ENCODE peak calls at places on chromosomes 3 and 15, in six cellular contexts. One of them, this sample, is unnamed.

GRCh38 chr15:53835309-53835708 is 75.8 kb upstream of the WDR72 start:
- DNase-seq in germinal center: no peak
- DNase-seq in stimulated activated CD8-positive, alpha-beta memory T cell treated with anti-CD3 and anti-CD28 coated beads, Interleukin-15, amount 100 ng/mL, for 24 hours: no peak
- DNase-seq in substantia nigra: no peak
- DNase-seq in NCI-H1092 treated with DMSO at 0.1 percent for 48 hours: no peak
- DNase-seq in dorsolateral prefrontal cortex: no peak
- DNase-seq in this sample: no peak

GRCh38 chr3:53842436-53843194 is 3.6 kb downstream of the CHDH start:
- DNase-seq in germinal center: no peak
- DNase-seq in stimulated activated CD8-positive, alpha-beta memory T cell treated with anti-CD3 and anti-CD28 coated beads, Interleukin-15, amount 100 ng/mL, for 24 hours: no peak
- DNase-seq in NCI-H1092 treated with DMSO at 0.1 percent for 48 hours: peak
- DNase-seq in dorsolateral prefrontal cortex: peak
- DNase-seq in substantia nigra: peak
- DNase-seq in this sample: no peak

GRCh38 chr3:11662392-11662990 is 18.8 kb upstream of the VGLL4 start:
- DNase-seq in dorsolateral prefrontal cortex: no peak
- DNase-seq in stimulated activated CD8-positive, alpha-beta memory T cell treated with anti-CD3 and anti-CD28 coated beads, Interleukin-15, amount 100 ng/mL, for 24 hours: no peak
- DNase-seq in substantia nigra: no peak
- DNase-seq in germinal center: no peak
- DNase-seq in NCI-H1092 treated with DMSO at 0.1 percent for 48 hours: no peak
- DNase-seq in this sample: no peak

GRCh38 chr3:159340877-159341500 is 539.1 kb downstream of the MFSD1 start:
- DNase-seq in stimulated activated CD8-positive, alpha-beta memory T cell treated with anti-CD3 and anti-CD28 coated beads, Interleukin-15, amount 100 ng/mL, for 24 hours: no peak
- DNase-seq in NCI-H1092 treated with DMSO at 0.1 percent for 48 hours: no peak
- DNase-seq in dorsolateral prefrontal cortex: no peak
- DNase-seq in germinal center: no peak
- DNase-seq in substantia nigra: no peak
- DNase-seq in this sample: no peak

GRCh38 chr15:74414081-74414580 is 19.6 kb downstream of the SEMA7A start:
- DNase-seq in stimulated activated CD8-positive, alpha-beta memory T cell treated with anti-CD3 and anti-CD28 coated beads, Interleukin-15, amount 100 ng/mL, for 24 hours: no peak
- DNase-seq in NCI-H1092 treated with DMSO at 0.1 percent for 48 hours: no peak
- DNase-seq in germinal center: no peak
- DNase-seq in substantia nigra: no peak
- DNase-seq in dorsolateral prefrontal cortex: no peak
- DNase-seq in this sample: no peak

GRCh38 chr15:72203507-72203837 is 5.9 kb upstream of the GRAMD2A start:
- DNase-seq in stimulated activated CD8-positive, alpha-beta memory T cell treated with anti-CD3 and anti-CD28 coated beads, Interleukin-15, amount 100 ng/mL, for 24 hours: no peak
- DNase-seq in substantia nigra: peak
- DNase-seq in germinal center: no peak
- DNase-seq in NCI-H1092 treated with DMSO at 0.1 percent for 48 hours: peak
- DNase-seq in dorsolateral prefrontal cortex: peak
- DNase-seq in this sample: no peak

GRCh38 chr3:141231923-141232861 is 567 bp downstream of the PXYLP1 start:
- DNase-seq in germinal center: peak
- DNase-seq in stimulated activated CD8-positive, alpha-beta memory T cell treated with anti-CD3 and anti-CD28 coated beads, Interleukin-15, amount 100 ng/mL, for 24 hours: no peak
- DNase-seq in dorsolateral prefrontal cortex: peak
- DNase-seq in substantia nigra: no peak
- DNase-seq in NCI-H1092 treated with DMSO at 0.1 percent for 48 hours: peak
- DNase-seq in this sample: no peak

GRCh38 chr3:169383770-169384169 is 279.7 kb downstream of the MECOM start:
- DNase-seq in substantia nigra: no peak
- DNase-seq in germinal center: no peak
- DNase-seq in dorsolateral prefrontal cortex: no peak
- DNase-seq in stimulated activated CD8-positive, alpha-beta memory T cell treated with anti-CD3 and anti-CD28 coated beads, Interleukin-15, amount 100 ng/mL, for 24 hours: no peak
- DNase-seq in NCI-H1092 treated with DMSO at 0.1 percent for 48 hours: no peak
- DNase-seq in this sample: no peak

GRCh38 chr15:23866832-23867231 is 179.7 kb upstream of the NDN start:
- DNase-seq in dorsolateral prefrontal cortex: no peak
- DNase-seq in germinal center: no peak
- DNase-seq in stimulated activated CD8-positive, alpha-beta memory T cell treated with anti-CD3 and anti-CD28 coated beads, Interleukin-15, amount 100 ng/mL, for 24 hours: no peak
- DNase-seq in substantia nigra: no peak
- DNase-seq in NCI-H1092 treated with DMSO at 0.1 percent for 48 hours: no peak
- DNase-seq in this sample: peak

GRCh38 chr3:120469440-120470415 is 18.9 kb upstream of the FSTL1 start:
- DNase-seq in dorsolateral prefrontal cortex: no peak
- DNase-seq in stimulated activated CD8-positive, alpha-beta memory T cell treated with anti-CD3 and anti-CD28 coated beads, Interleukin-15, amount 100 ng/mL, for 24 hours: no peak
- DNase-seq in substantia nigra: no peak
- DNase-seq in NCI-H1092 treated with DMSO at 0.1 percent for 48 hours: no peak
- DNase-seq in germinal center: no peak
- DNase-seq in this sample: no peak

GRCh38 chr3:166526878-166527277 is 689.7 kb upstream of the BCHE start:
- DNase-seq in NCI-H1092 treated with DMSO at 0.1 percent for 48 hours: no peak
- DNase-seq in germinal center: no peak
- DNase-seq in stimulated activated CD8-positive, alpha-beta memory T cell treated with anti-CD3 and anti-CD28 coated beads, Interleukin-15, amount 100 ng/mL, for 24 hours: no peak
- DNase-seq in dorsolateral prefrontal cortex: no peak
- DNase-seq in substantia nigra: no peak
- DNase-seq in this sample: no peak

GRCh38 chr15:57861805-57862586 is 155.5 kb downstream of the POLR2M start:
- DNase-seq in NCI-H1092 treated with DMSO at 0.1 percent for 48 hours: no peak
- DNase-seq in germinal center: no peak
- DNase-seq in dorsolateral prefrontal cortex: no peak
- DNase-seq in substantia nigra: no peak
- DNase-seq in stimulated activated CD8-positive, alpha-beta memory T cell treated with anti-CD3 and anti-CD28 coated beads, Interleukin-15, amount 100 ng/mL, for 24 hours: no peak
- DNase-seq in this sample: no peak

GRCh38 chr15:57772223-57772957 is 65.9 kb downstream of the POLR2M start:
- DNase-seq in substantia nigra: no peak
- DNase-seq in NCI-H1092 treated with DMSO at 0.1 percent for 48 hours: no peak
- DNase-seq in dorsolateral prefrontal cortex: no peak
- DNase-seq in stimulated activated CD8-positive, alpha-beta memory T cell treated with anti-CD3 and anti-CD28 coated beads, Interleukin-15, amount 100 ng/mL, for 24 hours: no peak
- DNase-seq in germinal center: no peak
- DNase-seq in this sample: no peak

GRCh38 chr3:14391033-14391432 is 11.4 kb upstream of the SLC6A6 start:
- DNase-seq in NCI-H1092 treated with DMSO at 0.1 percent for 48 hours: peak
- DNase-seq in germinal center: no peak
- DNase-seq in stimulated activated CD8-positive, alpha-beta memory T cell treated with anti-CD3 and anti-CD28 coated beads, Interleukin-15, amount 100 ng/mL, for 24 hours: no peak
- DNase-seq in dorsolateral prefrontal cortex: no peak
- DNase-seq in substantia nigra: no peak
- DNase-seq in this sample: no peak

GRCh38 chr3:71067977-71068376 is 515.6 kb downstream of the FOXP1 start:
- DNase-seq in stimulated activated CD8-positive, alpha-beta memory T cell treated with anti-CD3 and anti-CD28 coated beads, Interleukin-15, amount 100 ng/mL, for 24 hours: no peak
- DNase-seq in germinal center: no peak
- DNase-seq in substantia nigra: no peak
- DNase-seq in dorsolateral prefrontal cortex: no peak
- DNase-seq in NCI-H1092 treated with DMSO at 0.1 percent for 48 hours: no peak
- DNase-seq in this sample: no peak

GRCh38 chr15:96334017-96334704 is 3.7 kb downstream of the NR2F2 start:
- DNase-seq in NCI-H1092 treated with DMSO at 0.1 percent for 48 hours: no peak
- DNase-seq in stimulated activated CD8-positive, alpha-beta memory T cell treated with anti-CD3 and anti-CD28 coated beads, Interleukin-15, amount 100 ng/mL, for 24 hours: no peak
- DNase-seq in dorsolateral prefrontal cortex: no peak
- DNase-seq in germinal center: no peak
- DNase-seq in substantia nigra: no peak
- DNase-seq in this sample: no peak

GRCh38 chr3:106534206-106534605 is 665.4 kb upstream of the CBLB start:
- DNase-seq in stimulated activated CD8-positive, alpha-beta memory T cell treated with anti-CD3 and anti-CD28 coated beads, Interleukin-15, amount 100 ng/mL, for 24 hours: no peak
- DNase-seq in germinal center: no peak
- DNase-seq in dorsolateral prefrontal cortex: no peak
- DNase-seq in NCI-H1092 treated with DMSO at 0.1 percent for 48 hours: no peak
- DNase-seq in substantia nigra: no peak
- DNase-seq in this sample: no peak

GRCh38 chr3:165855581-165855980 is 18.4 kb upstream of the BCHE start:
- DNase-seq in NCI-H1092 treated with DMSO at 0.1 percent for 48 hours: no peak
- DNase-seq in substantia nigra: no peak
- DNase-seq in germinal center: no peak
- DNase-seq in dorsolateral prefrontal cortex: no peak
- DNase-seq in stimulated activated CD8-positive, alpha-beta memory T cell treated with anti-CD3 and anti-CD28 coated beads, Interleukin-15, amount 100 ng/mL, for 24 hours: no peak
- DNase-seq in this sample: no peak

GRCh38 chr3:13718000-13718399 is 161.9 kb downstream of the WNT7A start:
- DNase-seq in dorsolateral prefrontal cortex: no peak
- DNase-seq in germinal center: no peak
- DNase-seq in NCI-H1092 treated with DMSO at 0.1 percent for 48 hours: no peak
- DNase-seq in stimulated activated CD8-positive, alpha-beta memory T cell treated with anti-CD3 and anti-CD28 coated beads, Interleukin-15, amount 100 ng/mL, for 24 hours: no peak
- DNase-seq in substantia nigra: no peak
- DNase-seq in this sample: no peak

GRCh38 chr3:146473726-146474125 is 4.4 kb upstream of the PLSCR2 start:
- DNase-seq in dorsolateral prefrontal cortex: no peak
- DNase-seq in stimulated activated CD8-positive, alpha-beta memory T cell treated with anti-CD3 and anti-CD28 coated beads, Interleukin-15, amount 100 ng/mL, for 24 hours: no peak
- DNase-seq in germinal center: no peak
- DNase-seq in NCI-H1092 treated with DMSO at 0.1 percent for 48 hours: no peak
- DNase-seq in substantia nigra: no peak
- DNase-seq in this sample: no peak

GRCh38 chr15:69170597-69170996 is 10.2 kb downstream of the GLCE start:
- DNase-seq in germinal center: no peak
- DNase-seq in NCI-H1092 treated with DMSO at 0.1 percent for 48 hours: peak
- DNase-seq in substantia nigra: no peak
- DNase-seq in dorsolateral prefrontal cortex: no peak
- DNase-seq in stimulated activated CD8-positive, alpha-beta memory T cell treated with anti-CD3 and anti-CD28 coated beads, Interleukin-15, amount 100 ng/mL, for 24 hours: no peak
- DNase-seq in this sample: no peak

GRCh38 chr3:52099006-52099405 is 42.6 kb upstream of the DUSP7 start:
- DNase-seq in NCI-H1092 treated with DMSO at 0.1 percent for 48 hours: no peak
- DNase-seq in stimulated activated CD8-positive, alpha-beta memory T cell treated with anti-CD3 and anti-CD28 coated beads, Interleukin-15, amount 100 ng/mL, for 24 hours: no peak
- DNase-seq in substantia nigra: no peak
- DNase-seq in germinal center: no peak
- DNase-seq in dorsolateral prefrontal cortex: no peak
- DNase-seq in this sample: no peak

GRCh38 chr15:62413786-62414185 is 248.7 kb upstream of the C2CD4B start:
- DNase-seq in stimulated activated CD8-positive, alpha-beta memory T cell treated with anti-CD3 and anti-CD28 coated beads, Interleukin-15, amount 100 ng/mL, for 24 hours: no peak
- DNase-seq in NCI-H1092 treated with DMSO at 0.1 percent for 48 hours: no peak
- DNase-seq in germinal center: no peak
- DNase-seq in dorsolateral prefrontal cortex: no peak
- DNase-seq in substantia nigra: no peak
- DNase-seq in this sample: no peak

GRCh38 chr15:58985443-58985842 is 2.0 kb upstream of the RNF111 start:
- DNase-seq in germinal center: no peak
- DNase-seq in dorsolateral prefrontal cortex: no peak
- DNase-seq in stimulated activated CD8-positive, alpha-beta memory T cell treated with anti-CD3 and anti-CD28 coated beads, Interleukin-15, amount 100 ng/mL, for 24 hours: no peak
- DNase-seq in substantia nigra: no peak
- DNase-seq in NCI-H1092 treated with DMSO at 0.1 percent for 48 hours: no peak
- DNase-seq in this sample: no peak

GRCh38 chr3:136332776-136333175 is 82.6 kb downstream of the PCCB start:
- DNase-seq in germinal center: no peak
- DNase-seq in dorsolateral prefrontal cortex: no peak
- DNase-seq in NCI-H1092 treated with DMSO at 0.1 percent for 48 hours: no peak
- DNase-seq in stimulated activated CD8-positive, alpha-beta memory T cell treated with anti-CD3 and anti-CD28 coated beads, Interleukin-15, amount 100 ng/mL, for 24 hours: no peak
- DNase-seq in substantia nigra: no peak
- DNase-seq in this sample: no peak

GRCh38 chr3:179036226-179036625 is 35.4 kb downstream of the ZMAT3 start:
- DNase-seq in germinal center: no peak
- DNase-seq in substantia nigra: no peak
- DNase-seq in NCI-H1092 treated with DMSO at 0.1 percent for 48 hours: no peak
- DNase-seq in stimulated activated CD8-positive, alpha-beta memory T cell treated with anti-CD3 and anti-CD28 coated beads, Interleukin-15, amount 100 ng/mL, for 24 hours: no peak
- DNase-seq in dorsolateral prefrontal cortex: no peak
- DNase-seq in this sample: no peak

GRCh38 chr15:28021281-28022039 is 77.7 kb downstream of the OCA2 start:
- DNase-seq in germinal center: no peak
- DNase-seq in NCI-H1092 treated with DMSO at 0.1 percent for 48 hours: peak
- DNase-seq in dorsolateral prefrontal cortex: peak
- DNase-seq in substantia nigra: no peak
- DNase-seq in stimulated activated CD8-positive, alpha-beta memory T cell treated with anti-CD3 and anti-CD28 coated beads, Interleukin-15, amount 100 ng/mL, for 24 hours: no peak
- DNase-seq in this sample: peak

GRCh38 chr3:147405552-147406254 is 640 bp downstream of the ZIC4 start:
- DNase-seq in substantia nigra: no peak
- DNase-seq in NCI-H1092 treated with DMSO at 0.1 percent for 48 hours: no peak
- DNase-seq in stimulated activated CD8-positive, alpha-beta memory T cell treated with anti-CD3 and anti-CD28 coated beads, Interleukin-15, amount 100 ng/mL, for 24 hours: no peak
- DNase-seq in dorsolateral prefrontal cortex: no peak
- DNase-seq in germinal center: no peak
- DNase-seq in this sample: no peak

GRCh38 chr3:134804508-134805480 is 9.7 kb downstream of the EPHB1 start:
- DNase-seq in germinal center: no peak
- DNase-seq in substantia nigra: no peak
- DNase-seq in stimulated activated CD8-positive, alpha-beta memory T cell treated with anti-CD3 and anti-CD28 coated beads, Interleukin-15, amount 100 ng/mL, for 24 hours: no peak
- DNase-seq in dorsolateral prefrontal cortex: no peak
- DNase-seq in NCI-H1092 treated with DMSO at 0.1 percent for 48 hours: no peak
- DNase-seq in this sample: no peak

This sample was measured in NCI-H524 treated with DMSO at 0.1 percent for 48 hours.